ENCODE peak calls at places on chromosomes 13 and 19, in four cellular contexts. One of them, this sample, is unnamed.

GRCh38 chr19:33424181-33424580 is 50.7 kb downstream of the CEBPG start:
- DNase-seq in HS-5: no peak
- DNase-seq in ELR: no peak
- DNase-seq in HL-60: no peak
- DNase-seq in this sample: no peak

GRCh38 chr19:1133471-1133929 is 29.7 kb downstream of the GPX4 start:
- DNase-seq in HS-5: no peak
- DNase-seq in ELR: peak; percentile 29
- DNase-seq in HL-60: peak; percentile 87
- DNase-seq in this sample: no peak

GRCh38 chr19:34505321-34506025 is 23.9 kb downstream of the WTIP start:
- DNase-seq in HS-5: no peak
- DNase-seq in ELR: no peak
- DNase-seq in HL-60: no peak
- DNase-seq in this sample: peak; percentile 29

GRCh38 chr13:33776510-33776909 is 41.4 kb upstream of the RFC3 start:
- DNase-seq in HS-5: no peak
- DNase-seq in ELR: no peak
- DNase-seq in HL-60: no peak
- DNase-seq in this sample: no peak

GRCh38 chr19:7109678-7110289 is 40.3 kb downstream of the ZNF557 start:
- DNase-seq in HS-5: no peak
- DNase-seq in ELR: no peak
- DNase-seq in HL-60: no peak
- DNase-seq in this sample: no peak

GRCh38 chr19:18760440-18761383 is 30.4 kb downstream of the COMP start:
- DNase-seq in HS-5: no peak
- DNase-seq in ELR: no peak
- DNase-seq in HL-60: no peak
- DNase-seq in this sample: no peak

GRCh38 chr13:40271511-40271910 is 394.9 kb downstream of the FOXO1 start:
- DNase-seq in HS-5: no peak
- DNase-seq in ELR: no peak
- DNase-seq in HL-60: no peak
- DNase-seq in this sample: no peak

GRCh38 chr19:29775575-29775900 is 36.3 kb upstream of the CCNE1 start:
- DNase-seq in HS-5: no peak
- DNase-seq in ELR: no peak
- DNase-seq in HL-60: no peak
- DNase-seq in this sample: no peak

GRCh38 chr19:39448271-39448670 is 2.9 kb downstream of the SUPT5H start:
- DNase-seq in HS-5: no peak
- DNase-seq in ELR: peak; percentile 80
- DNase-seq in HL-60: peak; percentile 38
- DNase-seq in this sample: no peak

GRCh38 chr13:66265446-66265845 is 964.7 kb downstream of the PCDH9 start:
- DNase-seq in HS-5: no peak
- DNase-seq in ELR: no peak
- DNase-seq in HL-60: no peak
- DNase-seq in this sample: no peak

GRCh38 chr13:113378825-113379224 is 14.9 kb upstream of the GRTP1 start:
- DNase-seq in HS-5: no peak
- DNase-seq in ELR: no peak
- DNase-seq in HL-60: no peak
- DNase-seq in this sample: no peak

GRCh38 chr19:2524361-2524839 is 48.5 kb downstream of the GADD45B start:
- DNase-seq in HS-5: no peak
- DNase-seq in ELR: no peak
- DNase-seq in HL-60: no peak
- DNase-seq in this sample: no peak

GRCh38 chr13:41740479-41740878 is 220.4 kb downstream of the VWA8 start:
- DNase-seq in HS-5: no peak
- DNase-seq in ELR: no peak
- DNase-seq in HL-60: no peak
- DNase-seq in this sample: no peak

GRCh38 chr19:17026706-17027427 is at the start of gene CPAMD8:
- DNase-seq in HS-5: no peak
- DNase-seq in ELR: no peak
- DNase-seq in HL-60: no peak
- DNase-seq in this sample: no peak

GRCh38 chr19:2417881-2418406 is 9.4 kb downstream of the TIMM13 start:
- DNase-seq in HS-5: no peak
- DNase-seq in ELR: no peak
- DNase-seq in HL-60: no peak
- DNase-seq in this sample: no peak

GRCh38 chr13:54110597-54110996 is 1082.0 kb downstream of the OLFM4 start:
- DNase-seq in HS-5: no peak
- DNase-seq in ELR: no peak
- DNase-seq in HL-60: no peak
- DNase-seq in this sample: no peak

GRCh38 chr13:50229935-50230334 is 214.7 kb downstream of the KCNRG start:
- DNase-seq in HS-5: no peak
- DNase-seq in ELR: no peak
- DNase-seq in HL-60: no peak
- DNase-seq in this sample: no peak

GRCh38 chr13:46124967-46125933 is 20.4 kb upstream of the CPB2 start:
- DNase-seq in HS-5: no peak
- DNase-seq in ELR: peak; percentile 17
- DNase-seq in HL-60: peak; percentile 45
- DNase-seq in this sample: no peak

GRCh38 chr19:5690125-5690954 is at the start of gene RPL36:
- DNase-seq in HS-5: peak; percentile 76
- DNase-seq in ELR: peak; percentile 96
- DNase-seq in HL-60: peak; percentile 97
- DNase-seq in this sample: peak; percentile 97

GRCh38 chr19:12937243-12938053 is 961 bp upstream of the CALR start:
- DNase-seq in HS-5: no peak
- DNase-seq in ELR: peak; percentile 78
- DNase-seq in HL-60: peak; percentile 98
- DNase-seq in this sample: no peak

GRCh38 chr13:21060063-21060826 is 1.1 kb downstream of the LATS2 start:
- DNase-seq in HS-5: no peak
- DNase-seq in ELR: peak; percentile 58
- DNase-seq in HL-60: no peak
- DNase-seq in this sample: no peak

GRCh38 chr13:106375085-106375484 is 160.4 kb downstream of the EFNB2 start:
- DNase-seq in HS-5: no peak
- DNase-seq in ELR: no peak
- DNase-seq in HL-60: no peak
- DNase-seq in this sample: no peak

GRCh38 chr19:47490847-47491246 is 6.8 kb upstream of the KPTN start:
- DNase-seq in HS-5: no peak
- DNase-seq in ELR: no peak
- DNase-seq in HL-60: no peak
- DNase-seq in this sample: no peak

GRCh38 chr13:111911754-111912452 is 155.0 kb upstream of the SOX1 start:
- DNase-seq in HS-5: no peak
- DNase-seq in ELR: no peak
- DNase-seq in HL-60: no peak
- DNase-seq in this sample: peak; percentile 21

GRCh38 chr19:43782689-43783231 is 2.0 kb upstream of the KCNN4 start:
- DNase-seq in HS-5: no peak
- DNase-seq in ELR: no peak
- DNase-seq in HL-60: no peak
- DNase-seq in this sample: no peak

GRCh38 chr13:42181381-42181953 is 90.5 kb upstream of the AKAP11 start:
- DNase-seq in HS-5: no peak
- DNase-seq in ELR: no peak
- DNase-seq in HL-60: no peak
- DNase-seq in this sample: no peak

GRCh38 chr13:46659413-46660065 is 106.6 kb downstream of the LRCH1 start:
- DNase-seq in HS-5: no peak
- DNase-seq in ELR: no peak
- DNase-seq in HL-60: no peak
- DNase-seq in this sample: no peak

GRCh38 chr13:43991773-43992201 is 112.1 kb downstream of the LACC1 start:
- DNase-seq in HS-5: no peak
- DNase-seq in ELR: no peak
- DNase-seq in HL-60: no peak
- DNase-seq in this sample: no peak

GRCh38 chr13:90416519-90416918 is 931.0 kb upstream of the MIR17HG start:
- DNase-seq in HS-5: peak; percentile 2
- DNase-seq in ELR: peak; percentile 60
- DNase-seq in HL-60: no peak
- DNase-seq in this sample: no peak

GRCh38 chr19:12331211-12331941 is 2.1 kb downstream of the ZNF563 start:
- DNase-seq in HS-5: no peak
- DNase-seq in ELR: no peak
- DNase-seq in HL-60: no peak
- DNase-seq in this sample: no peak

GRCh38 chr13:77810430-77810829 is 108.2 kb downstream of the EDNRB start:
- DNase-seq in HS-5: no peak
- DNase-seq in ELR: peak; percentile 51
- DNase-seq in HL-60: peak; percentile 62
- DNase-seq in this sample: no peak

GRCh38 chr13:43303040-43303729 is 279.8 kb downstream of the DNAJC15 start:
- DNase-seq in HS-5: no peak
- DNase-seq in ELR: peak; percentile 62
- DNase-seq in HL-60: peak; percentile 3
- DNase-seq in this sample: peak; percentile 34

GRCh38 chr19:5663904-5664303 is 16.4 kb downstream of the MICOS13 start:
- DNase-seq in HS-5: no peak
- DNase-seq in ELR: no peak
- DNase-seq in HL-60: no peak
- DNase-seq in this sample: no peak

GRCh38 chr13:49561064-49561410 is 24.3 kb downstream of the RCBTB1 start:
- DNase-seq in HS-5: no peak
- DNase-seq in ELR: no peak
- DNase-seq in HL-60: no peak
- DNase-seq in this sample: no peak

GRCh38 chr19:18833141-18833476 is 1.4 kb downstream of the UPF1 start:
- DNase-seq in HS-5: no peak
- DNase-seq in ELR: peak; percentile 27
- DNase-seq in HL-60: no peak
- DNase-seq in this sample: no peak

GRCh38 chr19:30785728-30786127 is 413.5 kb downstream of the ZNF536 start:
- DNase-seq in HS-5: no peak
- DNase-seq in ELR: no peak
- DNase-seq in HL-60: no peak
- DNase-seq in this sample: peak; percentile 0

GRCh38 chr19:57803265-57803593 is 11.5 kb downstream of the ZNF552 start:
- DNase-seq in HS-5: no peak
- DNase-seq in ELR: no peak
- DNase-seq in HL-60: no peak
- DNase-seq in this sample: no peak

This sample was measured in lung.